ENCODE peak calls at places on chromosomes 2 and 18, in ten cellular contexts. J is pancreas, B is neural crest cell, P is nephron progenitor cell, S is progenitor cell of endocrine pancreas, U is kidney, D is colonic mucosa, L is OCI-LY7, G is fibroblast of villous mesenchyme, V is epithelial cell of esophagus. A is an unnamed sample.

GRCh38 chr2:8312861-8313768 is 368.7 kb upstream of the ID2 start:
- DNase-seq in V (no peak), L (peak), B (no peak), P (no peak), J (no peak), G (peak), D (peak), U (no peak), S (no peak), A (no peak)

GRCh38 chr2:6493266-6493665 is 372.4 kb downstream of the CMPK2 start:
- DNase-seq in G (no peak), S (no peak), J (peak), U (no peak), V (no peak), D (no peak), B (no peak), P (no peak), L (no peak), A (no peak)

GRCh38 chr2:219434468-219434717 is 250 bp upstream of the SPEG start:
- DNase-seq in L (no peak), J (no peak), S (no peak), P (no peak), B (no peak), V (no peak), G (no peak), D (no peak), U (no peak), A (no peak)

GRCh38 chr18:59900222-59901128 is 679 bp downstream of the PMAIP1 start:
- DNase-seq in L (peak), G (peak), D (peak), V (peak), S (peak), B (peak), P (peak), J (peak), U (peak), A (peak)

GRCh38 chr2:206764673-206765241 is 371 bp downstream of the MDH1B start:
- DNase-seq in S (no peak), L (no peak), B (no peak), V (no peak), U (no peak), D (peak), J (no peak), G (no peak), P (no peak), A (no peak)

GRCh38 chr18:24628360-24628759 is 167.9 kb downstream of the HRH4 start:
- DNase-seq in S (no peak), U (no peak), P (no peak), L (no peak), G (peak), J (no peak), B (no peak), D (no peak), V (peak), A (no peak)

GRCh38 chr18:72830109-72830508 is 37.7 kb downstream of the NETO1 start:
- DNase-seq in L (no peak), J (no peak), G (no peak), B (peak), D (no peak), S (peak), V (peak), U (no peak), P (peak), A (no peak)

GRCh38 chr18:48957136-48957535 is 6.4 kb upstream of the SMAD7 start:
- DNase-seq in B (no peak), D (no peak), J (no peak), G (no peak), L (no peak), S (no peak), V (peak), P (no peak), U (no peak), A (no peak)

GRCh38 chr18:47929681-47930085 is 776 bp downstream of the SMAD2 start:
- DNase-seq in S (no peak), J (no peak), G (peak), L (no peak), D (no peak), P (no peak), B (no peak), V (peak), U (no peak), A (no peak)

GRCh38 chr2:130183500-130184373 is 1.7 kb downstream of the MZT2B start:
- DNase-seq in G (peak), P (peak), D (no peak), S (no peak), L (no peak), B (peak), U (no peak), J (peak), V (no peak), A (no peak)

GRCh38 chr2:224038830-224039079 is 331 bp downstream of the SERPINE2 start:
- DNase-seq in V (no peak), J (peak), B (no peak), U (no peak), L (no peak), G (no peak), D (no peak), P (no peak), S (no peak), A (no peak)

GRCh38 chr2:224039770-224040088 is 643 bp upstream of the SERPINE2 start:
- DNase-seq in V (no peak), D (no peak), P (peak), G (no peak), B (no peak), J (no peak), L (no peak), U (no peak), S (no peak), A (peak)

GRCh38 chr2:224036731-224037376 is 2.2 kb downstream of the SERPINE2 start:
- DNase-seq in B (no peak), V (no peak), G (peak), D (no peak), P (no peak), L (no peak), J (no peak), U (no peak), S (no peak), A (no peak)

GRCh38 chr2:224039080-224039769 is at the start of gene SERPINE2:
- DNase-seq in J (peak), B (peak), L (no peak), P (peak), V (peak), D (peak), S (peak), U (peak), G (peak), A (peak)

DNA sequence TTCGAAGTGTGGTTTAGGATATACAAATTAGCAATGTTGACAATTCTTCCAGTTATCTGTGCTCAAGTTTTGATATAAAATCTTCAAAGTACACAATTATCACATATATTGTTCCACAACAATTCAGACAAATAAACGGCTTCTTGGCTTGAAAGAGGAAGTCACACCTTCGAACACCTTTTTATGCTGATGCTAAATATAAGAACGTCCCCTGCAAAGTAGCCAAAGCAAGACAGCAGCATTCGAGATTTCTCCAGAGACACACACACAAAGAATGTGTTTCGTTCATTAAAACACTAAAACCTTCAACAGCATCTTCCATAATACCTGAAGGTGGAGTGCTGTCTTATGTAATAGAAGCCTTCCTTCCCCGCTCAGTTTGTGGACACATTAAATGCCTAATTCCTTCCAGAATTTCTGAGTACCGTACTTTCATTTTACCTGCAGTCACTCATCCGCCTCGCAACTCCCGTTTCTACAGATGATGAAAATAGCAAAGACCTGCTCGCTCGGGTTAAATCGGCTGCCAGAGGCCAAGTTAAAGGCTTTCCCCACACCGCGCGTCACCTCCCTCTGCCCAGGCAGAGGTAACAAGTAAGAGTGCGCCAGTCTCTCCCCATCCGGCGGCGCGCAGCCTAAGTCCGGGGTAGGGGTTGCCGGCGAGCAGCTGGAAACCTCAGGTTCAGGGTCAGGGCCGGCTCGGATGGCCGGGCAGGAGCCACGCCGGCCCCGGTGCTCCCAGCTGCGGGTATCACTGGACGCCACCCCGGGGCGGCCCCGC is 847 bp downstream of the SERPINE2 start:
- DNase-seq in L (peak), J (peak), G (peak), D (peak), S (peak), P (peak), B (peak), V (peak), U (peak), A (peak)
- TF ChIP-seq CTCF in L (no peak), J (no peak), G (peak), D (no peak), S (no peak), P (no peak), B (no peak), V (peak), U (no peak), A (no peak)

GRCh38 chr2:54859416-54859815 is 136.0 kb downstream of the EML6 start:
- DNase-seq in P (no peak), S (no peak), D (no peak), J (no peak), L (no peak), U (no peak), V (no peak), G (no peak), B (no peak), A (no peak)
- TF ChIP-seq CTCF in P (no peak), S (no peak), D (no peak), J (no peak), L (no peak), U (no peak), V (no peak), G (no peak), B (no peak), A (no peak)

DNA sequence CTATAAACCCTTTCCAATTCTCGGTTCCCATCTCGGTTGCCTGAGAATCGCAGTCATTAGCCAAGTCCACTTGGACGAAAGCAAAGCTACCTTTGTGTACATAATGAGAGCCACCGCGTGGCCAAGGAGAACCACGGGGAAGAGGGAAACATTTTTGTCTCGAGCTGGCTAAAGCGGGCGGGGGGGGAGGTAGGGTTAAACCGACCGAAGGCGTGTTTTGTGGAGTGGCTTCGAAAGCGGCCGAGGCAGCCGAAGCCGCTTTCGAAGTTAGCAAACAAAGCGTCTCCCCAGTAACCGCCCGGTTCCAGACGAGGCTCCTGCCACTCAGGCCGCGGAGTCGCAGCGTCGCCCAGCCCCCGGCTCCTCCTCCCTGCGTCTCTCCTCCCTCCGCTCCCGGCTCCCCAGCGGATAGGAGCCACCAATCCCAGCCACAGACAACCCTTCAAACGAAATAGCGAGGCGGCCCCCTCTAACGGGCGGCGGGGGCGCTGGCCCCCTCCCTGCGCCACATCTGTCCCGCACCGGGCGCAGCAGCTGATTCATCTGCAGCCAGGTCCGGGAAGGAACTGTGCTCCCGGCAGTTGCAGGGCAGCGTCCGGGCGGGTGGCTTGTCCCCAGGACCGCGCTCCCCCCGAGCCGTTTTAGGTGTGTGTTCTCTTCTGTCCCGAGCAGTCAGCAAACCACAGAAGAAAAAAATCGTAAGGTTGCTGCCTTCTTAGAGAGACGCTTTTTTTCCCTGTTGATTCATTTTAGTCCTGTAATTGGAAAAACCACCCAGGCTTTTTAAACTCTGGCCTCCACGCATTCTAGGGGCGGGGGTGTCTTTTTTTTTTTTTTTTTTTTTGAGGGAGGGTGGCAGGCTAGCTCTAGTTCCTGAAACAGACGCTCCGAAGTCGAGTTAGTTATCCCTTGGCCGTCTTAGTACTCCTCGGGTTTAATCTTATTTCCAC is 1.8 kb upstream of the TGIF1 start:
- DNase-seq in S (peak), V (peak), G (peak), D (peak), B (peak), L (peak), J (peak), U (peak), P (peak), A (peak)
- TF ChIP-seq CTCF in S (peak), V (peak), G (no peak), D (no peak), B (peak), L (no peak), J (no peak), U (no peak), P (no peak), A (peak)

GRCh38 chr2:114714316-114714715 is 271.9 kb downstream of the DPP10 start:
- DNase-seq in L (no peak), G (no peak), P (no peak), U (no peak), J (no peak), B (no peak), D (no peak), S (no peak), V (no peak), A (no peak)
- TF ChIP-seq CTCF in L (no peak), G (no peak), P (no peak), U (no peak), J (no peak), B (no peak), D (no peak), S (no peak), V (no peak), A (no peak)

GRCh38 chr2:14684516-14684915 is 52.0 kb downstream of the LRATD1 start:
- DNase-seq in P (no peak), S (no peak), U (no peak), L (no peak), J (no peak), D (no peak), B (no peak), V (no peak), G (no peak), A (no peak)
- TF ChIP-seq CTCF in P (no peak), S (no peak), U (no peak), L (no peak), J (no peak), D (no peak), B (no peak), V (no peak), G (no peak), A (no peak)

GRCh38 chr2:70005752-70006446 is 44.5 kb upstream of the ASPRV1 start:
- DNase-seq in B (no peak), L (no peak), S (no peak), V (no peak), U (peak), G (no peak), P (no peak), D (no peak), J (no peak), A (no peak)
- TF ChIP-seq CTCF in B (no peak), L (peak), S (peak), V (no peak), U (no peak), G (no peak), P (no peak), D (no peak), J (no peak), A (no peak)

GRCh38 chr2:105078906-105079305 is 41.0 kb downstream of the MRPS9 start:
- DNase-seq in B (no peak), G (peak), L (no peak), V (peak), U (no peak), D (no peak), P (no peak), J (no peak), S (no peak), A (no peak)

GRCh38 chr2:105082107-105082506 is 44.2 kb downstream of the MRPS9 start:
- DNase-seq in D (no peak), S (no peak), G (no peak), B (no peak), J (peak), V (no peak), U (no peak), P (no peak), L (no peak), A (no peak)

GRCh38 chr2:105076121-105076520 is 38.3 kb downstream of the MRPS9 start:
- DNase-seq in B (no peak), D (no peak), J (no peak), V (no peak), G (no peak), P (no peak), U (no peak), S (no peak), L (no peak), A (no peak)

GRCh38 chr2:105085525-105085924 is 47.7 kb downstream of the MRPS9 start:
- DNase-seq in U (no peak), P (no peak), D (no peak), B (no peak), V (peak), G (no peak), J (no peak), L (no peak), S (no peak), A (no peak)

GRCh38 chr2:105081006-105081701 is 43.3 kb downstream of the MRPS9 start:
- DNase-seq in G (no peak), U (no peak), S (no peak), D (no peak), V (no peak), B (no peak), L (no peak), J (no peak), P (peak), A (no peak)
- TF ChIP-seq CTCF in G (no peak), U (no peak), S (peak), D (no peak), V (no peak), B (no peak), L (peak), J (no peak), P (no peak), A (no peak)

GRCh38 chr2:179592167-179592936 is 269.1 kb downstream of the ZNF385B start:
- DNase-seq in B (no peak), U (no peak), D (no peak), J (no peak), P (no peak), L (no peak), G (peak), S (no peak), V (no peak), A (no peak)

GRCh38 chr2:179593323-179593722 is 268.1 kb downstream of the ZNF385B start:
- DNase-seq in J (no peak), B (no peak), S (no peak), D (no peak), G (no peak), L (no peak), V (no peak), P (no peak), U (no peak), A (no peak)

GRCh38 chr2:179596018-179596417 is 265.4 kb downstream of the ZNF385B start:
- DNase-seq in P (no peak), S (no peak), U (no peak), D (no peak), B (no peak), V (peak), J (no peak), L (no peak), G (peak), A (no peak)

GRCh38 chr2:179594268-179595112 is 266.9 kb downstream of the ZNF385B start:
- DNase-seq in U (no peak), L (no peak), G (no peak), B (no peak), D (no peak), V (no peak), J (no peak), P (no peak), S (no peak), A (no peak)

DNA sequence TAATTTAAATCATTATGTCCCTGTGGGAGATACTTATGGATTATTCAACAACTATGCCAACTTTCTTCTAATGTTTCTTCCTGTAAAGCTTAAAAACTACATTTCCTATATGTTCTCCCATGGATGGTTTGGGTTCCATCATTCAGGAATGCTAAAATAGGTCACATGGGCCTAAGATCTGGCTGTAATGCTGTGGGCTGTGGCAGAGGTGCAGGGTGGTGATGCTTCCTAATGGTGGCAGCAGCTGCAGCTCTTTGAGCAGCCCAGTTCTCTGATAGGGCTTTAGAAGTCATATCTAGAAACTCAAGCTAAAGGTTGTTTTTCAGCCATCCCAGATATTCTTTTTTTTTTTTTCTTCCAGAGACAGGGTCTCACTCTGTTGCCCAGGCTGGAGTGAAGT is 266.1 kb downstream of the ZNF385B start:
- DNase-seq in L (no peak), P (no peak), J (no peak), S (no peak), G (no peak), D (no peak), V (peak), B (no peak), U (no peak), A (no peak)
- TF ChIP-seq CTCF in L (peak), P (no peak), J (no peak), S (no peak), G (no peak), D (no peak), V (no peak), B (no peak), U (peak), A (no peak)

GRCh38 chr2:191870744-191871143 is 23.9 kb upstream of the CAVIN2 start:
- DNase-seq in J (no peak), P (no peak), B (no peak), V (no peak), G (no peak), U (no peak), S (no peak), D (no peak), L (no peak), A (no peak)
- TF ChIP-seq CTCF in J (no peak), P (no peak), B (peak), V (peak), G (peak), U (no peak), S (no peak), D (no peak), L (peak), A (no peak)

A was measured in D721Med.